ENCODE peak calls at places on chromosomes 11 and 22, in eight cellular contexts. D is mucosa of gallbladder, S is EH, G is heart left ventricle, N is ACHN, Q is anterior cingulate cortex, I is NCI-H187 treated with DMSO at 0.1 percent for 48 hours, W is cardiac fibroblast. P is an unnamed sample.

GRCh38 chr11:19767691-19768151 is 55.1 kb downstream of the NAV2 start:
- DNase-seq in I (no peak), S (no peak), W (no peak), D (no peak), Q (no peak), G (no peak), N (no peak), P (no peak)

GRCh38 chr11:4025248-4025956 is 69.2 kb upstream of the RRM1 start:
- DNase-seq in N (no peak), Q (no peak), G (no peak), I (no peak), W (peak; percentile 77), S (peak; percentile 85), D (no peak), P (peak; percentile 41)

GRCh38 chr11:47915407-47916137 is 64.8 kb upstream of the PTPRJ start:
- DNase-seq in S (no peak), Q (no peak), N (no peak), D (no peak), G (no peak), W (no peak), I (no peak), P (no peak)

GRCh38 chr22:46986788-46987187 is 224.3 kb downstream of the TBC1D22A start:
- DNase-seq in I (no peak), S (no peak), W (no peak), G (no peak), D (no peak), N (no peak), Q (no peak), P (no peak)

GRCh38 chr11:75579841-75580240 is 17.8 kb downstream of the SERPINH1 start:
- DNase-seq in S (no peak), G (no peak), N (no peak), Q (no peak), W (no peak), D (no peak), I (no peak), P (no peak)

GRCh38 chr11:110317516-110317932 is 21.1 kb upstream of the RDX start:
- DNase-seq in W (peak; percentile 51), Q (no peak), D (no peak), I (peak; percentile 39), S (peak; percentile 31), N (no peak), G (no peak), P (peak; percentile 34)

GRCh38 chr11:128592454-128592853 is 5.1 kb upstream of the ETS1 start:
- DNase-seq in I (no peak), S (no peak), G (no peak), D (no peak), W (no peak), Q (no peak), N (no peak), P (no peak)

GRCh38 chr11:116813170-116813569 is 9.9 kb downstream of the APOA4 start:
- DNase-seq in G (no peak), W (no peak), Q (no peak), D (no peak), S (no peak), I (no peak), N (no peak), P (no peak)

GRCh38 chr11:112564228-112564955 is 303.7 kb upstream of the PLET1 start:
- DNase-seq in D (peak; percentile 49), W (peak; percentile 64), Q (no peak), S (peak; percentile 47), N (no peak), I (no peak), G (peak; percentile 61), P (peak; percentile 57)

GRCh38 chr11:66877585-66877984 is 20.7 kb downstream of the LRFN4 start:
- DNase-seq in W (peak; percentile 46), Q (no peak), I (no peak), N (no peak), D (no peak), G (no peak), S (no peak), P (no peak)

GRCh38 chr11:67545280-67545679 is 22.0 kb upstream of the CABP2 start:
- DNase-seq in S (peak; percentile 17), W (no peak), N (peak; percentile 36), Q (no peak), G (peak; percentile 87), I (no peak), D (no peak), P (no peak)

GRCh38 chr22:27598792-27599191 is 202.8 kb downstream of the MN1 start:
- DNase-seq in N (no peak), D (no peak), G (no peak), I (no peak), Q (no peak), W (no peak), S (no peak), P (no peak)

GRCh38 chr22:38104084-38104483 is 6.4 kb downstream of the BAIAP2L2 start:
- DNase-seq in W (peak; percentile 38), G (peak; percentile 18), N (peak; percentile 24), Q (no peak), D (no peak), S (peak; percentile 42), I (no peak), P (peak; percentile 27)

GRCh38 chr11:111963786-111964385 is 26.7 kb downstream of the DIXDC1 start:
- DNase-seq in D (no peak), Q (no peak), W (no peak), N (no peak), G (no peak), I (no peak), S (no peak), P (no peak)

GRCh38 chr11:67054851-67055523 is 1.7 kb upstream of the RHOD start:
- DNase-seq in Q (no peak), N (no peak), W (peak; percentile 87), S (peak; percentile 70), G (peak; percentile 89), D (peak; percentile 91), I (no peak), P (peak; percentile 88)

GRCh38 chr22:48331266-48331665 is 1496.4 kb downstream of the BRD1 start:
- DNase-seq in N (no peak), W (no peak), Q (no peak), I (no peak), D (no peak), S (no peak), G (no peak), P (no peak)

GRCh38 chr11:114315749-114316368 is 19.7 kb downstream of the NNMT start:
- DNase-seq in D (no peak), G (no peak), S (no peak), N (no peak), I (no peak), Q (no peak), W (peak; percentile 44), P (no peak)

GRCh38 chr11:12478743-12479142 is 101.4 kb downstream of the PARVA start:
- DNase-seq in W (peak; percentile 55), D (no peak), G (peak; percentile 51), S (peak; percentile 82), I (no peak), N (no peak), Q (no peak), P (peak; percentile 92)

GRCh38 chr11:78037056-78037455 is 14.0 kb upstream of the KCTD14 start:
- DNase-seq in I (no peak), G (no peak), S (peak; percentile 24), N (no peak), D (peak; percentile 31), Q (no peak), W (no peak), P (no peak)

GRCh38 chr11:6468712-6469495 is 4.8 kb downstream of the TRIM3 start:
- DNase-seq in Q (peak; percentile 71), S (peak; percentile 90), D (peak; percentile 94), I (peak; percentile 91), N (peak; percentile 79), G (peak; percentile 92), W (peak; percentile 87), P (peak; percentile 33)